ENCODE peak calls at places on chromosome 22, in five cellular contexts. M is Panc1, B is HCT116, L is right lobe of liver, X is left lung. Q is an unnamed sample. For H3K4me1, the result is how much of the 10 kb centered on the place peaks cover.

GRCh38 chr22:37285937-37286336 is 3.6 kb downstream of the CYTH4 start:
- DNase-seq in X (no peak), B (no peak), M (no peak), L (no peak), Q (no peak)

GRCh38 chr22:46569848-46570695 is 32.7 kb upstream of the CELSR1 start:
- DNase-seq in L (peak), B (no peak), X (peak), M (no peak), Q (peak)

GRCh38 chr22:42381152-42381551 is 51.1 kb downstream of the NFAM1 start:
- DNase-seq in L (no peak), B (no peak), M (no peak), X (no peak), Q (no peak)

GRCh38 chr22:16866167-16866566 is 41.0 kb upstream of the XKR3 start:
- DNase-seq in M (no peak), X (no peak), B (no peak), L (no peak), Q (no peak)

GRCh38 chr22:17970205-17970708 is 54.1 kb downstream of the MICAL3 start:
- DNase-seq in M (no peak), L (no peak), X (no peak), B (no peak), Q (no peak)

GRCh38 chr22:41458161-41458728 is 10.2 kb downstream of the PHF5A start:
- DNase-seq in X (no peak), B (no peak), M (no peak), L (no peak), Q (no peak)

GRCh38 chr22:37896181-37896592 is 9.9 kb upstream of the MICALL1 start:
- DNase-seq in B (no peak), M (no peak), X (no peak), L (no peak), Q (no peak)

GRCh38 chr22:32628626-32629587 is 154.3 kb downstream of the FBXO7 start:
- DNase-seq in M (no peak), X (no peak), L (no peak), B (no peak), Q (no peak)

GRCh38 chr22:47432683-47433082 is 670.2 kb downstream of the TBC1D22A start:
- DNase-seq in L (no peak), M (no peak), X (no peak), B (no peak), Q (no peak)

GRCh38 chr22:39349967-39350802 is at the start of gene SYNGR1:
- DNase-seq in B (no peak), L (no peak), X (no peak), M (no peak), Q (peak)

GRCh38 chr22:41974691-41975290 is 5.5 kb downstream of the SEPTIN3 start:
- DNase-seq in L (no peak), B (no peak), X (no peak), M (no peak), Q (no peak)

GRCh38 chr22:38218661-38219331 is 17.0 kb downstream of the MAFF start:
- DNase-seq in B (peak), L (peak), M (no peak), X (peak), Q (peak)

GRCh38 chr22:43326342-43326825 is 16.8 kb downstream of the SCUBE1 start:
- DNase-seq in X (no peak), B (no peak), L (peak), M (no peak), Q (no peak)

GRCh38 chr22:17772963-17773605 is 1.2 kb downstream of the BID start:
- DNase-seq in L (no peak), B (no peak), X (no peak), M (no peak), Q (no peak)

GRCh38 chr22:17647996-17648395 is 9.4 kb downstream of the BCL2L13 start:
- DNase-seq in M (no peak), X (no peak), L (no peak), B (no peak), Q (no peak)

GRCh38 chr22:39515266-39516050 is 4.9 kb upstream of the ATF4 start:
- DNase-seq in B (no peak), M (no peak), X (no peak), L (peak), Q (no peak)

GRCh38 chr22:39932918-39933649 is 27.1 kb upstream of the TMA7B start:
- DNase-seq in M (peak), B (peak), X (no peak), L (no peak), Q (no peak)

DNA sequence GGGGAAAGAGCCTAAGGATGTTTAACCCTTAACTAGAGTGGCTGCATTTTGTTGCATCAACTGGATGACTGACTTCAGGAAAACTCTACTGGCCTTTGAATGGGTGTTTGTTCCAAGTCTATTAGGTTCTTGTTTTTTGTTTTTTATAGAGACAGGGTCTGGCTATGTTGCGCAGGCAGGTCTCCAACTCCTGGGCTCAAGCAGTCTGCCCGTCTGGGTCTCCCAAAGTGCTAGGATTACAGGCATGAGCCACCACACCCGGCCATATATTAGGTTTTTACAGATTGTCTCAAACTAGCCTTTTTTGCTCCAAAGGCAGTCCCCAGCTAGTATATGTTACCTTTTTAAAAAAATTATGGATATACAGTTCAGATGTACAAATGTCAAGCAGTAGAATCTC is 1.1 kb downstream of the SMARCB1 start:
- DNase-seq in M (no peak), L (peak), B (no peak), X (no peak), Q (no peak)
- TF ChIP-seq CTCF in M (no peak), L (no peak), B (no peak), X (no peak), Q (no peak)

DNA sequence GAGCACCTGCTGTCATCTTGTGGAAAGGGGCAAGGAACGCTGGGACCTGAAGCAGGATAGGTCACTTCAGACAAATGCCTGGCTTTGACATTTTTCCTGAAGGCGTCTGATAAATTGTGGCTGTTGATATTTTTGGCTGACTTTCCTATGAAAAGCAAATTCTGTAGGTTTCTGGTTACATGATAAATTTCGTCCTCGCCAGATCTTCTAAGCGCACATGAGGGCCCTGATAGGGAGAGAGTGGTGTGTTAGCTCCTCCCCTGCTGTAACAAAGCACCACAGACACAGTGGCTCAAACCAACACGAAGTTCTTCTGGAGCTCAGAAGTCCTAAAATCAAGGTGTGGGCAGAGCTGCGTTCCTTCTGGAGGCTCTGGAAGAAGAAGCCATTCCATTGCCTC is 19.6 kb downstream of the APOL4 start:
- DNase-seq in X (no peak), M (no peak), L (no peak), B (no peak), Q (no peak)
- H3K27ac ChIP-seq in X (no peak), M (no peak), L (no peak), B (no peak), Q (no peak)

GRCh38 chr22:23305922-23306374 is 125.6 kb downstream of the BCR start:
- DNase-seq in X (no peak), B (no peak), M (no peak), L (no peak), Q (no peak)
- H3K4me1 ChIP-seq in X (under half), B (under half), M (under half), L (under half), Q (under half)

GRCh38 chr22:19857382-19857781 is 2.7 kb upstream of the GNB1L start:
- DNase-seq in M (no peak), L (no peak), X (no peak), B (no peak), Q (no peak)
- TF ChIP-seq CTCF in M (no peak), L (no peak), X (no peak), B (no peak), Q (no peak)

GRCh38 chr22:31075961-31076360 is 5.2 kb upstream of the SMTN start:
- DNase-seq in M (no peak), X (peak), B (no peak), L (no peak), Q (no peak)
- H3K27ac ChIP-seq in M (no peak), X (peak), B (no peak), L (peak), Q (no peak)

GRCh38 chr22:50504245-50505211 is 3.0 kb downstream of the LMF2 start:
- DNase-seq in L (no peak), B (no peak), M (no peak), X (no peak), Q (peak)
- H3K4me1 ChIP-seq in L (under half), B (under half), M (under half), X (under half), Q (under half)

GRCh38 chr22:33796494-33796893 is 123.8 kb downstream of the LARGE1 start:
- DNase-seq in X (no peak), B (no peak), M (no peak), L (no peak), Q (no peak)
- TF ChIP-seq CTCF in X (no peak), B (no peak), M (no peak), L (no peak), Q (no peak)

GRCh38 chr22:28222571-28222970 is 303.5 kb upstream of the PITPNB start:
- DNase-seq in B (no peak), M (no peak), L (no peak), X (no peak), Q (no peak)

GRCh38 chr22:28222066-28222465 is 303.0 kb upstream of the PITPNB start:
- DNase-seq in L (no peak), M (no peak), B (no peak), X (no peak), Q (no peak)

GRCh38 chr22:28217277-28217676 is 298.2 kb upstream of the PITPNB start:
- DNase-seq in L (no peak), B (no peak), X (no peak), M (no peak), Q (no peak)

GRCh38 chr22:28222976-28223375 is 303.9 kb upstream of the PITPNB start:
- DNase-seq in M (no peak), X (no peak), L (no peak), B (no peak), Q (no peak)

DNA sequence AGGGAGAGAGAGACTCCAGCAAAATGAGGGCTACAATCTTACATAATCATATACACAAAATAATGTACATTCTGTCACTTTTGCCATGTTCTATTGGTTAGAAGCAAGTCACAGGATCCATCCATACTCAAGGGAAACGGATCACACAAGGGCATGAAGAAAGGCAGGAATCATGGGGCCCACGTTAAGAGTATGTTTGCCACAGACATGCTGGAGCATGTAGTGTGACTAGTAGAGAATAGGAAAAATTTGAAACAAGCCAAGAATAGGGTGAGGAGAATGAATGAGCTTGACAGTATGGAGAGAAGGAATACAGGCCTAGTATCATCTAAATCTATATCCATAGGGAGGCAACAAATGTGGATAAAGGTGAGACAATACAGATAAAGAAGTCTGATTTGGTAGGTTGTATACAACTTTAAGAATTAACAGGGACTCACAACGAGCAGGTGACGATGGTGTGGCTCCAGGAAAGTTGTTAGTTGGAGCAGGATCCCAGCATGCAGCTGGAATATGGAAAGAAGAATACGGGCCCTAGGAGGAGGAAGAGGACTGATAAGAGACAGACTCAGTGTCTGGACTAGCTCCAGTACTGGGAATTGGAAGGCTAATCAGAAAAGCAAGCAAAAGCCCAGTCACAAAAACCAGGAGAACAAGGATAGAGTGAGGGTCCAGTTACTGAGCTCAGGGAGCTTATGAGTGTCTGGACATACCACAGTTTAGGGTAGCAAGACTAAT is 301.7 kb upstream of the PITPNB start:
- DNase-seq in B (no peak), X (no peak), M (no peak), L (no peak), Q (no peak)
- H3K27ac ChIP-seq in B (no peak), X (no peak), M (no peak), L (no peak), Q (no peak)

DNA sequence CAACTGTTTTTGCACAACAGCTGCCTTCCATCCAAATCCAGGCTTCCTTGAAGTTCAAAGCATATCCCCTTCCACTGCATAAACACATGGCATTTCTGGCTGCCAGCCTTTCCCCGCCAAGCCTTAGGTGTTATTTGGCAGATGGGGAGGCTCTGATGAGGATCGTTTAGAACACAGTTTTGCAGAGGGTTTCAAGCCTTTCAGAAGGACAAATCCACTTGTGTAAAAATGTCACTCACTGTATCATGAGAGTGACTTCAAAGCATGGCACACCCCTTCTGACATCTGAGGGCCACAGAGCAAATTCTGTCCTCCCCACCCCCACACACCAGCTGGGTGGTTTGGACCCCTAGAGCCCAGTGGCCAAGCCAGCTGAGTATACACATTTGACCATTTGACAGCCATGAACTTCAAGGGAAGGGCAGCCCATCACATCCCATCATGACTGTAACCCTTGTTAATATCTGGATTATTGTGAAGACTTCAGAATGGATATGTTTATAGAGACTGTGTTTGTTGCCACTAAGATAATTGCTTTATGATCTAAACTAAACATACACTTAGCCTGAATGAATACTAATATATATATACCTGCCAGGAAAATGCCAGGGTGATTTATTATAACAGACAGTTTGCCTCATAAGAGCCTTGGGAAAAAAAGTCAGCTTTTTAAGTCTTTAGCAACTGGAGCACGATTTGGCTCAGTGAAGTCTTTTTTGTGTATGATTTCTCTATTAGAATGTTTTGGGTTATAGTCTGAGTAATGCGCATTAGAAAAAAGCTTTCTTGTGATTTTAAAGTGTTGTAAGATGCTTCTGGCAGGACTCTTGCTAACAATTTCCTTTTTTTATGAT is 31.9 kb downstream of the FBLN1 start:
- DNase-seq in L (no peak), M (no peak), B (no peak), X (no peak), Q (no peak)
- H3K4me1 ChIP-seq in L (under half), M (under half), B (under half), X (under half), Q (under half)

GRCh38 chr22:27063841-27064240 is 406.5 kb downstream of the MIAT start:
- DNase-seq in L (no peak), X (no peak), M (no peak), B (no peak), Q (no peak)
- TF ChIP-seq CTCF in L (no peak), X (no peak), M (no peak), B (no peak), Q (no peak)

Q was measured in pancreas.